ENCODE peak calls at places on chromosomes 5 and 9, in ten cellular contexts. M is left ventricle myocardium superior; C is GDM1; L is DMS79 treated with DMSO at 0.1 percent for 48 hours; N is iPS-NIHi11; F is NCI-H1092; E is COR-L47; T is anterior cingulate cortex; S is cardiac fibroblast; X is activated T-cell treated with anti-CD3 and anti-CD28 coated beads, Interleukin-2, amount 50 U/mL, for 1 hour. G is an unnamed sample.

GRCh38 chr9:98491778-98492177 is 217.0 kb downstream of the GABBR2 start:
- DNase-seq in C (no peak), M (no peak), N (no peak), L (no peak), T (no peak), S (peak), F (no peak), X (no peak), E (no peak), G (no peak)

GRCh38 chr5:120124961-120125360 is 339.1 kb upstream of the PRR16 start:
- DNase-seq in M (no peak), T (no peak), F (no peak), L (no peak), C (no peak), S (peak), X (no peak), N (no peak), E (no peak), G (no peak)

GRCh38 chr5:137114529-137114928 is 384.6 kb downstream of the SPOCK1 start:
- DNase-seq in E (no peak), X (no peak), T (no peak), F (no peak), M (no peak), L (no peak), C (no peak), S (peak), N (no peak), G (no peak)

GRCh38 chr5:36692791-36693763 is 86.7 kb downstream of the SLC1A3 start:
- DNase-seq in X (peak), M (peak), T (peak), L (no peak), S (peak), C (peak), F (no peak), N (peak), E (no peak), G (peak)

GRCh38 chr9:89969156-89969566 is 364.3 kb downstream of the GADD45G start:
- DNase-seq in M (no peak), T (no peak), C (no peak), F (no peak), N (no peak), E (peak), L (no peak), X (no peak), S (no peak), G (no peak)

GRCh38 chr9:132498811-132499210 is 83.6 kb upstream of the BARHL1 start:
- DNase-seq in T (no peak), N (peak), X (no peak), M (peak), F (no peak), S (no peak), C (no peak), E (no peak), L (no peak), G (no peak)

GRCh38 chr9:76835571-76836283 is 70.2 kb downstream of the PRUNE2 start:
- DNase-seq in N (no peak), L (peak), F (no peak), M (no peak), X (no peak), T (no peak), S (peak), C (no peak), E (no peak), G (no peak)

GRCh38 chr5:98458004-98458403 is 315.5 kb upstream of the RGMB start:
- DNase-seq in C (no peak), T (no peak), L (no peak), S (peak), N (no peak), F (no peak), M (no peak), E (no peak), X (no peak), G (no peak)

GRCh38 chr9:91817493-91818225 is 132.4 kb downstream of the ROR2 start:
- DNase-seq in T (no peak), S (peak), X (no peak), F (no peak), L (no peak), C (no peak), M (no peak), E (peak), N (peak), G (no peak)

GRCh38 chr9:116491659-116492058 is 195.4 kb upstream of the TRIM32 start:
- DNase-seq in E (no peak), C (no peak), X (no peak), S (no peak), T (no peak), L (no peak), F (no peak), M (no peak), N (no peak), G (no peak)

GRCh38 chr5:14859980-14860379 is 11.6 kb downstream of the ANKH start:
- DNase-seq in X (no peak), S (no peak), N (no peak), M (no peak), C (no peak), F (no peak), E (no peak), L (no peak), T (no peak), G (no peak)

GRCh38 chr9:91771027-91771426 is 179.0 kb downstream of the ROR2 start:
- DNase-seq in C (no peak), T (no peak), M (peak), E (no peak), S (peak), N (peak), F (no peak), L (no peak), X (no peak), G (no peak)

GRCh38 chr9:124295097-124295794 is 37.5 kb downstream of the NEK6 start:
- DNase-seq in F (no peak), C (peak), S (peak), M (no peak), N (no peak), T (no peak), E (no peak), X (no peak), L (no peak), G (no peak)

GRCh38 chr9:3455088-3455487 is 70.7 kb downstream of the RFX3 start:
- DNase-seq in E (no peak), M (no peak), X (no peak), F (no peak), S (no peak), L (no peak), N (no peak), T (no peak), C (no peak), G (no peak)

GRCh38 chr9:86075132-86075807 is 24.1 kb downstream of the GOLM1 start:
- DNase-seq in C (no peak), L (no peak), F (no peak), S (no peak), T (no peak), N (no peak), M (no peak), E (no peak), X (no peak), G (no peak)

GRCh38 chr9:129197978-129198736 is 20.1 kb upstream of the IER5L start:
- DNase-seq in S (peak), C (no peak), E (no peak), L (no peak), N (no peak), F (no peak), M (peak), T (no peak), X (no peak), G (peak)

GRCh38 chr5:166551384-166551783 is 1740.1 kb upstream of the WWC1 start:
- DNase-seq in S (peak), E (no peak), L (no peak), X (no peak), C (no peak), F (no peak), T (no peak), M (no peak), N (no peak), G (no peak)

GRCh38 chr5:132782101-132782500 is 5.1 kb upstream of the SEPTIN8 start:
- DNase-seq in M (no peak), S (peak), N (no peak), X (no peak), T (no peak), E (no peak), F (no peak), L (no peak), C (peak), G (no peak)

GRCh38 chr5:81825237-81825636 is 74.3 kb upstream of the SSBP2 start:
- DNase-seq in M (peak), C (no peak), L (peak), S (peak), N (no peak), T (no peak), X (no peak), E (peak), F (peak), G (peak)

GRCh38 chr5:150506571-150507282 is 1.2 kb upstream of the NDST1 start:
- DNase-seq in M (no peak), L (no peak), S (no peak), X (no peak), E (no peak), T (no peak), C (no peak), F (no peak), N (no peak), G (no peak)

GRCh38 chr9:35481347-35481975 is 8.4 kb upstream of the RUSC2 start:
- DNase-seq in C (peak), E (peak), F (no peak), X (no peak), T (no peak), S (peak), N (peak), L (peak), M (no peak), G (no peak)

GRCh38 chr5:54455413-54456157 is at the start of gene HSPB3:
- DNase-seq in S (peak), F (no peak), C (no peak), L (peak), E (no peak), T (no peak), M (peak), N (no peak), X (no peak), G (peak)

GRCh38 chr5:75512383-75513074 is 838 bp downstream of the POLK start:
- DNase-seq in C (no peak), L (peak), T (no peak), M (no peak), F (no peak), X (no peak), N (no peak), E (no peak), S (peak), G (no peak)

GRCh38 chr9:37953775-37954437 is 50.0 kb upstream of the SLC25A51 start:
- DNase-seq in E (no peak), C (no peak), X (no peak), N (no peak), S (peak), F (no peak), T (no peak), L (no peak), M (no peak), G (no peak)

GRCh38 chr5:179345429-179346321 is at the start of gene ADAMTS2:
- DNase-seq in E (peak), C (no peak), N (peak), X (no peak), L (no peak), S (peak), F (no peak), M (peak), T (no peak), G (no peak)

GRCh38 chr5:1793966-1794895 is 5.4 kb downstream of the MRPL36 start:
- DNase-seq in C (no peak), M (no peak), E (no peak), F (no peak), L (no peak), T (no peak), S (peak), X (no peak), N (no peak), G (no peak)

GRCh38 chr9:75930766-75931311 is 40.4 kb downstream of the PCSK5 start:
- DNase-seq in S (peak), M (no peak), L (no peak), N (no peak), E (no peak), C (no peak), T (no peak), F (no peak), X (no peak), G (no peak)

GRCh38 chr5:80184235-80185023 is 71.4 kb downstream of the SERINC5 start:
- DNase-seq in X (no peak), S (no peak), T (no peak), M (no peak), C (no peak), N (peak), F (peak), L (peak), E (peak), G (no peak)

GRCh38 chr9:106921341-106921899 is 58.5 kb downstream of the ZNF462 start:
- DNase-seq in S (peak), C (no peak), E (peak), M (no peak), T (peak), L (peak), X (no peak), F (no peak), N (no peak), G (no peak)

GRCh38 chr9:12916037-12916436 is 141.2 kb downstream of the LURAP1L start:
- DNase-seq in X (no peak), C (no peak), M (no peak), E (no peak), T (peak), S (peak), N (peak), F (no peak), L (no peak), G (no peak)